ENCODE peak calls at places on chromosome 1, in seven cellular contexts. D is nucleus accumbens, I is pancreas, V is germinal center, R is left ventricle myocardium superior, Z is IMR-90, Y is iPS DF 6.9. O is an unnamed sample.

GRCh38 chr1:86951430-86951829 is 37.0 kb downstream of the HS2ST1 start:
- DNase-seq in R (no peak), I (no peak), V (no peak), D (no peak), Z (peak; percentile 37), Y (no peak), O (no peak)

GRCh38 chr1:5826601-5827000 is 165.6 kb downstream of the NPHP4 start:
- DNase-seq in D (no peak), Z (no peak), V (no peak), R (no peak), I (no peak), Y (no peak), O (no peak)

GRCh38 chr1:23069149-23069548 is 49.9 kb downstream of the KDM1A start:
- DNase-seq in Y (no peak), Z (no peak), R (no peak), I (no peak), D (no peak), V (no peak), O (no peak)

GRCh38 chr1:101741910-101742309 is 254.8 kb downstream of the OLFM3 start:
- DNase-seq in I (no peak), D (no peak), Z (no peak), Y (no peak), V (no peak), R (no peak), O (no peak)

GRCh38 chr1:38558055-38558454 is 301.5 kb downstream of the RRAGC start:
- DNase-seq in V (no peak), Y (no peak), D (no peak), Z (no peak), I (no peak), R (no peak), O (no peak)

GRCh38 chr1:244640917-244641316 is 12.0 kb upstream of the DESI2 start:
- DNase-seq in I (no peak), Z (no peak), Y (no peak), D (no peak), R (no peak), V (no peak), O (no peak)

GRCh38 chr1:109959974-109960744 is 24.4 kb upstream of the AHCYL1 start:
- DNase-seq in D (no peak), Y (no peak), R (no peak), V (no peak), I (no peak), Z (peak; percentile 78), O (no peak)

GRCh38 chr1:9004731-9005708 is 21.2 kb downstream of the SLC2A7 start:
- DNase-seq in R (peak; percentile 90), Y (peak; percentile 76), I (peak; percentile 37), D (peak; percentile 48), Z (peak; percentile 87), V (peak; percentile 86), O (peak; percentile 74)

GRCh38 chr1:93675931-93676330 is 5.7 kb downstream of the BCAR3 start:
- DNase-seq in R (no peak), V (no peak), D (no peak), Z (no peak), I (no peak), Y (no peak), O (no peak)